ENCODE peak calls at places on chromosomes 16 and 17, in seven cellular contexts. B, L, R, I, Y, F and G are unnamed samples.

GRCh38 chr16:57750796-57751538 is 15.4 kb downstream of the KATNB1 start:
- DNase-seq in I (no peak), F (no peak), L (no peak), Y (no peak), B (no peak), R (no peak), G (no peak)

GRCh38 chr16:54282923-54283734 is 3.5 kb downstream of the IRX3 start:
- DNase-seq in L (no peak), I (peak), B (no peak), R (no peak), Y (no peak), F (no peak), G (no peak)

GRCh38 chr17:75525806-75526554 is 483 bp downstream of the LLGL2 start:
- DNase-seq in R (peak), B (no peak), F (peak), I (no peak), Y (no peak), L (no peak), G (peak)

GRCh38 chr17:14580494-14580893 is 279.6 kb downstream of the HS3ST3B1 start:
- DNase-seq in F (no peak), B (no peak), L (peak), I (no peak), R (no peak), Y (no peak), G (no peak)

GRCh38 chr17:61205931-61206330 is 193.7 kb upstream of the TBX2 start:
- DNase-seq in F (no peak), R (no peak), I (no peak), Y (no peak), L (peak), B (no peak), G (no peak)

GRCh38 chr17:5097101-5097834 is 14.4 kb downstream of the ZNF232 start:
- DNase-seq in L (no peak), R (peak), F (peak), Y (no peak), I (peak), B (peak), G (peak)

GRCh38 chr16:86634290-86634689 is 55.9 kb downstream of the FOXL1 start:
- DNase-seq in L (peak), B (no peak), F (no peak), R (no peak), I (no peak), Y (no peak), G (no peak)

GRCh38 chr16:85651822-85652430 is 36.8 kb downstream of the GINS2 start:
- DNase-seq in I (no peak), R (no peak), Y (no peak), B (peak), F (no peak), L (no peak), G (no peak)

GRCh38 chr16:25027781-25028180 is 12.6 kb upstream of the ARHGAP17 start:
- DNase-seq in R (no peak), B (no peak), Y (no peak), I (no peak), F (no peak), L (no peak), G (no peak)

GRCh38 chr17:38601539-38602351 is 4.0 kb downstream of the SRCIN1 start:
- DNase-seq in R (no peak), B (no peak), Y (no peak), F (no peak), I (no peak), L (no peak), G (no peak)

GRCh38 chr16:1108299-1109252 is 12.5 kb upstream of the C1QTNF8 start:
- DNase-seq in R (peak), I (no peak), B (peak), L (peak), Y (no peak), F (peak), G (peak)

GRCh38 chr17:16516594-16517018 is 24.6 kb upstream of the LRRC75A start:
- DNase-seq in L (peak), B (peak), F (no peak), I (no peak), R (no peak), Y (no peak), G (no peak)

GRCh38 chr16:23847251-23847650 is 11.5 kb downstream of the PRKCB start:
- DNase-seq in Y (no peak), R (no peak), L (no peak), B (no peak), F (no peak), I (no peak), G (no peak)

GRCh38 chr17:75846701-75847594 is 2.7 kb upstream of the UNC13D start:
- DNase-seq in F (peak), B (no peak), I (no peak), L (no peak), R (peak), Y (no peak), G (no peak)

GRCh38 chr17:77235370-77236080 is 94.8 kb downstream of the SEC14L1 start:
- DNase-seq in B (peak), R (no peak), L (peak), Y (no peak), F (peak), I (peak), G (no peak)

GRCh38 chr16:642189-643049 is 791 bp downstream of the MCRIP2 start:
- DNase-seq in I (no peak), R (peak), F (peak), B (peak), Y (no peak), L (no peak), G (peak)

GRCh38 chr16:179431-179830 is 828 bp upstream of the HBQ1 start:
- DNase-seq in F (no peak), I (no peak), Y (no peak), B (no peak), L (no peak), R (no peak), G (no peak)

GRCh38 chr17:27315322-27315721 is 21.4 kb downstream of the WSB1 start:
- DNase-seq in B (peak), Y (no peak), I (no peak), L (peak), F (peak), R (no peak), G (peak)

GRCh38 chr17:29010586-29010985 is 4.8 kb upstream of the SEZ6 start:
- DNase-seq in B (no peak), F (no peak), I (no peak), Y (no peak), R (no peak), L (no peak), G (no peak)

GRCh38 chr16:78122774-78123315 is 23.4 kb downstream of the WWOX start:
- DNase-seq in R (no peak), B (no peak), I (no peak), Y (no peak), F (peak), L (peak), G (no peak)

GRCh38 chr17:3695723-3696411 is at the start of gene P2RX5:
- DNase-seq in I (peak), Y (no peak), L (no peak), B (no peak), R (no peak), F (peak), G (no peak)

GRCh38 chr17:66964083-66964771 is at the start of gene CACNG4:
- DNase-seq in B (no peak), F (peak), L (no peak), Y (no peak), I (no peak), R (no peak), G (no peak)

GRCh38 chr16:11964761-11965539 is at the start of gene TNFRSF17:
- DNase-seq in I (no peak), B (no peak), F (no peak), R (no peak), L (peak), Y (no peak), G (no peak)

GRCh38 chr17:66076546-66077190 is 115.3 kb downstream of the CEP112 start:
- DNase-seq in I (no peak), F (peak), R (no peak), L (no peak), B (peak), Y (no peak), G (no peak)

GRCh38 chr16:47965439-47965838 is 190.4 kb downstream of the ABCC12 start:
- DNase-seq in R (no peak), I (no peak), L (peak), B (no peak), F (no peak), Y (no peak), G (no peak)

GRCh38 chr16:22192261-22193133 is 13.6 kb upstream of the EEF2K start:
- DNase-seq in L (peak), I (peak), R (peak), F (peak), B (peak), Y (peak), G (peak)

GRCh38 chr17:58324409-58325288 is 3.9 kb downstream of the TSPOAP1 start:
- DNase-seq in R (peak), B (no peak), L (peak), Y (no peak), I (no peak), F (peak), G (peak)

GRCh38 chr17:58323420-58324408 is 4.9 kb downstream of the TSPOAP1 start:
- DNase-seq in L (no peak), R (peak), Y (no peak), F (no peak), B (no peak), I (no peak), G (no peak)

GRCh38 chr17:58320570-58321323 is 7.8 kb downstream of the TSPOAP1 start:
- DNase-seq in L (no peak), B (no peak), R (no peak), I (no peak), F (no peak), Y (no peak), G (no peak)

GRCh38 chr17:58321571-58322525 is 6.7 kb downstream of the TSPOAP1 start:
- DNase-seq in L (no peak), B (peak), Y (no peak), F (no peak), R (peak), I (no peak), G (no peak)

GRCh38 chr17:58322581-58323419 is 5.8 kb downstream of the TSPOAP1 start:
- DNase-seq in B (no peak), F (no peak), I (no peak), L (no peak), R (peak), Y (no peak), G (no peak)
- TF ChIP-seq POLR2A in B (no peak), F (no peak), I (no peak), L (no peak), R (no peak), Y (no peak), G (no peak)

GRCh38 chr16:81836279-81837054 is 57.4 kb downstream of the PLCG2 start:
- DNase-seq in Y (no peak), I (no peak), R (no peak), L (no peak), F (no peak), B (no peak), G (no peak)
- TF ChIP-seq POLR2A in Y (no peak), I (no peak), R (no peak), L (no peak), F (no peak), B (no peak), G (no peak)

GRCh38 chr17:44633998-44634397 is 22.3 kb upstream of the MEIOC start:
- DNase-seq in R (no peak), F (no peak), L (no peak), Y (no peak), I (no peak), B (no peak), G (no peak)

GRCh38 chr17:44637066-44637465 is 19.2 kb upstream of the MEIOC start:
- DNase-seq in B (no peak), F (no peak), Y (no peak), L (no peak), I (no peak), R (no peak), G (no peak)

GRCh38 chr17:44630703-44631102 is 25.6 kb upstream of the MEIOC start:
- DNase-seq in R (no peak), L (no peak), B (no peak), Y (no peak), I (no peak), F (no peak), G (no peak)

DNA sequence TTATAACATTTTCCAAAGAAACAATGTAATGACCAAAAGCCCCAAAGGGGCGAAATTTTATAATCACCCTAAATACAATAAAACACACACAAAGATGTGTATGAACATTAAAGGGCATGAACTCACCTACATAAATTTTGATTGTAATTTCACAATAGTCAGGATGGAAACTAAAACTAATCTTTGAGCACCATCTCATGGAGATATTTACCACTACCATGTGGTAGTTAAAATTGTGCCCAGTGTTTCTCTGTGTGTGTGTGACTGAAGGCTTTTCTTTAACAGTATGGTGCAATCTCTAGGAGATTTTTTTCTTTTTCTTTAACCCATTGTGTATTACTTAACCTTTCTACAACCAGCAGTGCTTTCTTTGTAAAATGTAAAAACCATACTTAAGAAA is 19.7 kb upstream of the MEIOC start:
- DNase-seq in F (no peak), L (peak), I (no peak), B (no peak), R (no peak), Y (no peak), G (no peak)
- TF ChIP-seq POLR2A in F (no peak), L (peak), I (no peak), B (no peak), R (no peak), Y (no peak), G (no peak)

GRCh38 chr17:7404737-7405412 is 978 bp upstream of the TMEM256 start:
- DNase-seq in R (peak), I (peak), L (no peak), B (peak), F (peak), Y (no peak), G (peak)
- TF ChIP-seq POLR2A in R (peak), I (no peak), L (peak), B (no peak), F (peak), Y (no peak), G (no peak)

DNA sequence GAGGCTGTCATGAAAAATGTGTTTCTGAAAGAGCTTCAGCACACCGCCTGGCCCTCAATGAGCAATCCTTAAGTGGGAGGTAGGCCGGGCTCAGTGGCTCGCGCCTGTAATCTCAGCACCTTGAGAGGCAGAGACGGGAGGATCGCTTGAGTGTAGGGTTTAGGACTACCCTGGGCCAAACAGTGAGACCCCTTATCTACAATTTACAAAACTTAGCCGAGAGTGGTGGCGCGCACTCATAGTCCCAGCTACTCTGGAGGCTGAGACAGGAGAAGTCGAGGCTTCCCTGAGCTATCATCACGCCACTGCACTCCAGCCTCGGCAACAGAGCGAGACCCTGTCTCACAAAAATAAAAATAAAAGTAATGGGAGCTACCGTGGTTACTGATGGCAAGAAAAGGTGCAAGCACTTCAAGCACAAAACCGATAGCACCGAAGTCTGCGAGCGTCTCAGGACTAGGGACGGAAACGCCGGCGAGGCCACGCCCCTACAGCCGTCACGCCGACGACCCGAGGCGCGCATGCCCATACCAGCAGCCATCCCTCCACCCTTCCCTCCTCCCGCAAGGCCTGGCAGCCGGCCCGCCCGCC is 622 bp downstream of the THUMPD1 start:
- DNase-seq in F (peak), L (peak), B (peak), I (peak), Y (peak), R (peak), G (peak)
- TF ChIP-seq POLR2A in F (no peak), L (peak), B (no peak), I (no peak), Y (no peak), R (no peak), G (no peak)

DNA sequence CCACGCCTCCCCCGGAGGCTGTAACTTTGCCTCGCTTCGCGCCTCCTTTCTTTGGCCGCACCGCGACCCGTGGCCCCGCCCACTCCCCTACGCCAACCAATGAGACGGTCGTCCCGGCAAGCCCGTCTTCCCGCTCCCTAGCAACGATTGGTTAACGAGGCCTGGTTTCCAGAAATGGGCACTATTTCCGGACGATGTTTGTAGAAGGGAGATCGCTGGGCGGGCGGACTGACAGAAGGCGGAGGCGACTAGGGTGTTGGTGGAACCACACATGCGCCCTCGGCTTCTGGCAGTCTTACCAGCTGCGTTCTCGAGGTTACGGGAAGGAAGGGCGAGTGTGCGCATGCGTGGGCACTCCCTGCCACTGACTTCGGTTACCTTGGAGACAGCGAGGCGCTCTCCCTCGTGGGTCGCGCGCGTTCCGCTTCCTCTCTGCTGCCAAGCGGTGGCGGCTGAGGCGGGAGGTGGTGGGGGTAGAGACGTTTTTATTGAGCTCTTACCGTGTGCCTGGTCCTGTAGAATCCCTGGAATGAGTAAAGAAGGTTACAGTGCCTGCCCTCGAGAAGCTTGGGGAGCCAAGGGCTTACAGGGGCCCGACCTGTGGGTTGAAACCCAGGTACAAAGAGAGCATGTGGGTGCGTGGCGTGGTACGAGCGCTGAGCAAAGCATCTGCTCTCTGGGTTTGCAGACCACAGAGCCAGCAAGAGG is 447 bp upstream of the MAP3K14 start:
- DNase-seq in Y (peak), R (peak), F (peak), I (peak), B (peak), L (peak), G (peak)
- TF ChIP-seq POLR2A in Y (no peak), R (no peak), F (peak), I (no peak), B (no peak), L (no peak), G (no peak)

DNA sequence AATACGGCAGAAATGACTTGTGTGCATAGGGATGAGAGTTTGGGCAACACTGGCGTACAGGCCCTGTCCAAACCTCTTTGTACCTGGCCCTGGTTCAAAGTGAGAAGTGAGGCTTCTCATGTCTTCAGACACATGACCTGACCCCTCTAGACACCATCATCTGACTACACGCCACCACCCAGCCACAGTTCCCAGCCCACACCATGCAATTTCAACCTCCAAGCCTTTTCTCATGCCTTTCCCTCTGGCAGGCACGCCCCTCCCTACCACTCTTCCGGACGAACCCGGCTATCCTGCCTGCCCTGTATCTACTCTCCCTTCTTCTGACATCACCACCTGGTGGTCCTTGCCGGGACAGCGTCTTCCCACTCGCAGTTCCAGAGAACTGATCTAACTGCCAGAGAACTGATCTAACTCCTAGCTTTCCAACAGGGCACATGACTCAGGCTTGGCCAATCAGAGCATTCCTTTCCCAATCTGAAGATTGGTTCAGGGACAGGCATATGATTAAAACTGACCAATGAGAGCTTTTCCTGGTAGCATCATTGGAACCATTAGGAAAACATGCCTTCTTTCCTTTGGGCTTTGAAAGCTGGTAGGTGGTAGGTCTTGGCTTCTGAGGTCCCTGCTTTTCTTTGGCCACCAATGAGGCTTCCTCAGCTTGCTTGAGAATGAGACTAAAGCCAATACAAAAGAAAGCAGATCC is 27.0 kb upstream of the IL21R start:
- DNase-seq in Y (no peak), F (peak), I (peak), L (peak), B (peak), R (peak), G (peak)
- TF ChIP-seq POLR2A in Y (no peak), F (no peak), I (no peak), L (no peak), B (no peak), R (no peak), G (no peak)